ENCODE peak calls at places on chromosomes 12 and 14, in eight cellular contexts. Y, F, W, R, D, E, I and L are unnamed samples.

GRCh38 chr12:2047752-2048151 is 5.0 kb upstream of the CACNA1C start:
- DNase-seq in Y (no peak), F (no peak), W (no peak), R (no peak), D (no peak), E (no peak), I (no peak), L (no peak)

GRCh38 chr12:46209914-46210834 is 58.7 kb downstream of the SLC38A1 start:
- DNase-seq in Y (peak; percentile 57), F (peak; percentile 63), W (peak; percentile 49), R (no peak), D (peak; percentile 72), E (peak; percentile 69), I (peak; percentile 51), L (peak; percentile 80)

GRCh38 chr14:103480595-103480994 is 42.0 kb downstream of the CKB start:
- DNase-seq in Y (no peak), F (no peak), W (no peak), R (no peak), D (no peak), E (no peak), I (no peak), L (no peak)

GRCh38 chr12:53102883-53103807 is at the start of gene SOAT2:
- DNase-seq in Y (peak; percentile 62), F (no peak), W (no peak), R (no peak), D (peak; percentile 58), E (no peak), I (no peak), L (peak; percentile 74)

GRCh38 chr12:68319988-68320623 is 12.1 kb downstream of the MDM1 start:
- DNase-seq in Y (no peak), F (no peak), W (peak; percentile 84), R (no peak), D (peak; percentile 86), E (no peak), I (no peak), L (no peak)

GRCh38 chr12:60191676-60192359 is 596.0 kb downstream of the SLC16A7 start:
- DNase-seq in Y (no peak), F (no peak), W (peak; percentile 70), R (no peak), D (no peak), E (no peak), I (no peak), L (no peak)

GRCh38 chr12:21538259-21538658 is 12.2 kb downstream of the SPX start:
- DNase-seq in Y (no peak), F (no peak), W (no peak), R (no peak), D (no peak), E (no peak), I (no peak), L (no peak)

GRCh38 chr12:24409868-24410267 is 460.4 kb upstream of the SOX5 start:
- DNase-seq in Y (no peak), F (no peak), W (no peak), R (no peak), D (no peak), E (no peak), I (no peak), L (no peak)

GRCh38 chr12:75554556-75554880 is 43.1 kb upstream of the KRR1 start:
- DNase-seq in Y (no peak), F (no peak), W (no peak), R (no peak), D (no peak), E (no peak), I (no peak), L (no peak)

GRCh38 chr14:95021588-95021987 is 135.7 kb downstream of the DICER1 start:
- DNase-seq in Y (peak; percentile 68), F (no peak), W (no peak), R (no peak), D (no peak), E (no peak), I (no peak), L (no peak)

GRCh38 chr12:16555630-16556029 is 50.3 kb downstream of the LMO3 start:
- DNase-seq in Y (peak; percentile 64), F (no peak), W (no peak), R (no peak), D (no peak), E (no peak), I (no peak), L (no peak)

GRCh38 chr12:1546931-1547640 is 47.3 kb downstream of the FBXL14 start:
- DNase-seq in Y (peak; percentile 51), F (no peak), W (no peak), R (no peak), D (no peak), E (no peak), I (no peak), L (no peak)

GRCh38 chr12:42145552-42146215 is 1.0 kb upstream of the GXYLT1 start:
- DNase-seq in Y (peak; percentile 75), F (no peak), W (no peak), R (no peak), D (no peak), E (no peak), I (no peak), L (no peak)
- TF ChIP-seq CTCF in Y (peak; percentile 59), F (no peak), W (no peak), R (no peak), D (no peak), E (no peak), I (no peak), L (no peak)

DNA sequence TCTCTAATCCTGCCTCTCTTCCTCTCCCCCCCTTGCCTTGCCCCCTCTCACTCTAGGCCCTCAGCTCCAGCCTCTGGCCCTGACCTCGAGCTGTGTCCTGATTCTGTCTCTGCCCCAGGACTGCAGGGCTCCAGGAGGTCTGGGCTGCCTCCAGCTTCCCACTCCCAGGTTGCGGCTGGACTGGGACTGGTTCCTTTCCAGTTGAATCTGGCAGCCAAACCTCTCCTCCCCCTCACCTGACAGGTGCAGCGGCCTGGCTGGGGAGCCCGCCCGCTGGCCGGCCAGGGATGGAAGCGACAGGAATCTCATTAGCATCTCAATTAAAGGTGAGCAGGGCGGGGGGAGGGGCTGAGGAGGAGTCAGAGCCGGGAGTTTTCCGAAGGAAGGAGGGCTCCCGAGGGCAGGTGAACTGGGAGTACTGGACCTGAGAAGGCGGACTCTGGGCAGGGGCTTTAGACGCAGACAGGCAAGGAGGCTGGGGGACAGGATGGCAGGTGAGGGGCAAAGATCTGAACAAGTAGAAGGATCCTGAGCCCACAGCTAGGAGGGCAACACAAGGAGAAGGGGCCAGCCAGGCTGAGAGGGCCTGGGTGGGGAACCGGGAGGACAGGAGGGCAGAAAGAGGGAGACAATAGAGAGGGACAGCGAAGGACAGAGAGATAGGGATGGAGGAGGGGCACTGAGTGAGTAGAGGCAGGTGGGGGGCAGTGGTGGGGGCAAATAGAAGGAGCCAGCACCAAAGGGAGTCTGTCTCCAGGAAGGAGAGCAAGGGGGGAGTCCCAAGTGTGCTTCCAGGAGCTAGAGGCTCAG is at the start of gene SCNN1A:
- DNase-seq in Y (peak; percentile 99), F (peak; percentile 92), W (no peak), R (no peak), D (peak; percentile 64), E (peak; percentile 88), I (no peak), L (no peak)
- H3K4me3 ChIP-seq in Y (peak within 1 kb of the TSS; percentile 74), F (peak within 1 kb of the TSS; percentile 50), W (no peak within 1 kb of the TSS), R (peak within 1 kb of the TSS; percentile 54), D (no peak within 1 kb of the TSS), E (peak within 1 kb of the TSS; percentile 9), I (no peak within 1 kb of the TSS), L (no peak within 1 kb of the TSS)

DNA sequence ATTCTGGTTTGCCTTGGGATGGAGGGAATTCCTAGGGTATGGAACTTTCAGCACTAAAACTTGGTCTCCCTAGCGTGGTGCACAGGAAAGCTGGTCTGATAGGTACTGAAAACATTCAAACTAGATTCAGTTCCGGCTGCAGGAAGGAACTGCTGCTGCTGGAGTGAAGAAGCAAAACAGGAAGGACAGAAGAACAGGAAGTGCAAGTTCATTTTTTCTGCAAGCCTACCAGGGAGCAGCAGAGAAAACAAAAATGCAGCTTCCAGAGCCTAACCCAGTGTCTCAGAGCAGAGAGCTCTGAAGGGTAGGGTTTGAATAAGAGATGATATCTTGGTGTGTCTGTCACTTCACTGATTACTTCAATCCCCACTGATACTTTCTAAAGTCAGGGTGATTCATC is 165.2 kb downstream of the VRK1 start:
- DNase-seq in Y (no peak), F (no peak), W (no peak), R (no peak), D (no peak), E (no peak), I (no peak), L (no peak)
- H3K9me3 ChIP-seq in Y (peaks cover 29% of the 10 kb centered on the region), F (peaks cover 12% of the 10 kb centered on the region), W (no peaks in the 10 kb centered on the region), R (peaks cover 3% of the 10 kb centered on the region), D (no peaks in the 10 kb centered on the region), E (peaks cover 28% of the 10 kb centered on the region), I (no peaks in the 10 kb centered on the region), L (no peaks in the 10 kb centered on the region)

GRCh38 chr12:113936460-113936859 is 29.7 kb downstream of the RBM19 start:
- DNase-seq in Y (no peak), F (no peak), W (no peak), R (no peak), D (no peak), E (no peak), I (no peak), L (no peak)
- TF ChIP-seq CTCF in Y (peak; percentile 23), F (no peak), W (no peak), R (no peak), D (no peak), E (no peak), I (no peak), L (no peak)

GRCh38 chr12:49263400-49263763 is 1.5 kb upstream of the TUBA1C start:
- DNase-seq in Y (no peak), F (no peak), W (no peak), R (no peak), D (no peak), E (no peak), I (no peak), L (no peak)
- H3K4me3 ChIP-seq in Y (peak overlapping the region; percentile 99), F (no peak overlapping the region), W (no peak overlapping the region), R (peak overlapping the region; percentile 58), D (no peak overlapping the region), E (no peak overlapping the region), I (no peak overlapping the region), L (no peak overlapping the region)

DNA sequence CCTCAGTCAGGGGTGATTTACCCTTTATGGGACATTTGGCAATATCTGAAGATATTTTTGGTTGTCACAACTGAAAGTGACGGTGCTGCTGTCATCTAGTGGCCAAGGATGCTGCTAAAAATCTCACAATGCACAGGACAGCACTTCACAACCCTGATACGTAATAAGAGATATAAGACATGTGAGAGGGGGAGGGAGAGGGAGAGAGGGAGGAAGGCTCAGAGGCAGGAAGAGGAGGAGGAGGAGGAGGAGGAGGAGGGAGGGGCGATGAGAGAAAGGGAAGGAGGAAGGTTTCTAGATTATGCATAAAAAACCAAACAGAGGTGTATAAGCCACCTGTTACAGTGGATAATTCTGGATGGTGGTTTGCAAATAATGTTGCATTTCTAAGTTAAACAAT is 14.3 kb downstream of the MYL2 start:
- DNase-seq in Y (no peak), F (no peak), W (no peak), R (no peak), D (no peak), E (no peak), I (no peak), L (no peak)
- H3K9me3 ChIP-seq in Y (no peaks in the 10 kb centered on the region), F (no peaks in the 10 kb centered on the region), W (no peaks in the 10 kb centered on the region), R (no peaks in the 10 kb centered on the region), D (no peaks in the 10 kb centered on the region), E (peaks cover 6% of the 10 kb centered on the region), I (no peaks in the 10 kb centered on the region), L (no peaks in the 10 kb centered on the region)